ENCODE peak calls at places on chromosomes 12 and 14, in nine cellular contexts. I is NCI-H1092 treated with DMSO at 0.1 percent for 48 hours; O is brain microvascular endothelial cell; E is stimulated activated CD4-positive, alpha-beta T cell treated with anti-CD3 and anti-CD28 coated beads, Interleukin-2, amount 100 ng/mL, for 48 hours; B is skeletal muscle cell; T is hepatic stellate cell; A is non-pigmented ciliary epithelial cell; K is CD4-positive, alpha-beta T cell; L is B cell. R is an unnamed sample.

GRCh38 chr12:98738539-98738938 is 93.4 kb downstream of the APAF1 start:
- DNase-seq in O (no peak), L (no peak), K (no peak), E (no peak), T (no peak), I (no peak), A (no peak), B (no peak), R (no peak)

GRCh38 chr12:20701106-20701505 is 6.0 kb downstream of the SLCO1C1 start:
- DNase-seq in A (no peak), E (no peak), I (no peak), T (no peak), L (no peak), O (no peak), B (no peak), K (no peak), R (peak)

GRCh38 chr12:104569348-104570173 is 112.8 kb downstream of the CHST11 start:
- DNase-seq in K (peak), E (peak), T (no peak), A (no peak), O (no peak), L (peak), B (no peak), I (no peak), R (no peak)

GRCh38 chr14:22283000-22283399 is 306.0 kb downstream of the DAD1 start:
- DNase-seq in I (no peak), A (no peak), L (no peak), B (no peak), O (no peak), T (no peak), E (no peak), K (no peak), R (no peak)

GRCh38 chr12:2258035-2258434 is 205.2 kb downstream of the CACNA1C start:
- DNase-seq in O (no peak), T (no peak), L (no peak), B (no peak), A (no peak), K (no peak), E (no peak), I (no peak), R (no peak)

GRCh38 chr14:58947816-58948440 is 240.5 kb upstream of the DAAM1 start:
- DNase-seq in K (no peak), T (no peak), I (no peak), E (no peak), B (no peak), L (no peak), O (no peak), A (no peak), R (peak)

GRCh38 chr12:129984097-129984496 is 80.3 kb upstream of the TMEM132D start:
- DNase-seq in T (no peak), B (no peak), I (no peak), A (no peak), K (no peak), E (no peak), L (no peak), O (no peak), R (no peak)

GRCh38 chr14:36591482-36591881 is 9.1 kb upstream of the NKX2-8 start:
- DNase-seq in L (no peak), B (no peak), K (no peak), E (no peak), I (peak), T (no peak), O (no peak), A (no peak), R (no peak)

GRCh38 chr12:108338915-108339657 is at the start of gene CMKLR1:
- DNase-seq in K (no peak), B (no peak), T (no peak), E (no peak), A (no peak), I (no peak), L (no peak), O (no peak), R (no peak)

GRCh38 chr12:46933947-46934346 is 108.2 kb upstream of the SLC38A4 start:
- DNase-seq in I (peak), O (peak), L (peak), B (peak), A (no peak), T (peak), E (no peak), K (no peak), R (peak)

GRCh38 chr14:84937449-84937848 is 592.5 kb upstream of the FLRT2 start:
- DNase-seq in L (no peak), I (no peak), A (no peak), B (no peak), E (no peak), K (no peak), T (no peak), O (no peak), R (no peak)

GRCh38 chr12:29153231-29153630 is 4.2 kb downstream of the FAR2 start:
- DNase-seq in T (no peak), E (no peak), I (no peak), A (no peak), O (no peak), L (no peak), B (no peak), K (no peak), R (peak)

GRCh38 chr12:50314629-50315312 is 31.5 kb upstream of the LIMA1 start:
- DNase-seq in I (peak), E (no peak), L (peak), K (no peak), O (peak), A (peak), B (no peak), T (peak), R (peak)

GRCh38 chr12:75571204-75571603 is 59.8 kb upstream of the KRR1 start:
- DNase-seq in T (no peak), L (no peak), B (no peak), O (no peak), I (peak), E (no peak), K (no peak), A (no peak), R (no peak)

GRCh38 chr14:68977137-68977740 is 1.9 kb downstream of the ACTN1 start:
- DNase-seq in K (no peak), E (no peak), I (no peak), B (no peak), A (no peak), O (no peak), L (no peak), T (no peak), R (peak)

GRCh38 chr14:92392726-92393125 is 69.8 kb downstream of the SLC24A4 start:
- DNase-seq in B (no peak), I (no peak), E (no peak), O (no peak), A (no peak), K (no peak), T (no peak), L (no peak), R (peak)

GRCh38 chr14:62983821-62984220 is 61.4 kb downstream of the KCNH5 start:
- DNase-seq in O (no peak), I (no peak), B (no peak), L (no peak), K (no peak), E (no peak), A (no peak), T (no peak), R (no peak)

GRCh38 chr12:58148405-58148804 is 207.0 kb downstream of the ATP23 start:
- DNase-seq in I (peak), L (no peak), A (peak), E (no peak), T (no peak), B (peak), K (no peak), O (peak), R (peak)

GRCh38 chr12:45543887-45544286 is 185.6 kb upstream of the ARID2 start:
- DNase-seq in A (peak), L (peak), B (peak), E (peak), T (peak), K (peak), O (peak), I (peak), R (peak)

GRCh38 chr14:55500219-55500701 is 59.8 kb upstream of the TBPL2 start:
- DNase-seq in E (no peak), B (no peak), I (no peak), T (no peak), A (no peak), L (no peak), K (no peak), O (no peak), R (peak)

GRCh38 chr12:5830121-5830520 is 114.9 kb downstream of the ANO2 start:
- DNase-seq in E (no peak), K (no peak), T (no peak), L (no peak), A (no peak), O (no peak), I (no peak), B (no peak), R (peak)

GRCh38 chr12:118582863-118583262 is 206.5 kb downstream of the SUDS3 start:
- DNase-seq in T (no peak), A (no peak), L (no peak), I (no peak), B (no peak), E (no peak), O (no peak), K (no peak), R (no peak)

GRCh38 chr12:2691340-2692111 is 103.2 kb upstream of the FKBP4 start:
- DNase-seq in O (no peak), B (no peak), L (peak), I (peak), E (peak), A (no peak), T (no peak), K (peak), R (peak)

R was measured in DMS53.